ENCODE peak calls at places on chromosome 15, in four cellular contexts. One of them, this sample, is unnamed.

GRCh38 chr15:99174989-99175388 is 70.1 kb downstream of the SYNM start:
- DNase-seq in K562: no peak
- DNase-seq in H1: no peak
- DNase-seq in SK-N-SH: no peak
- DNase-seq in this sample: no peak

GRCh38 chr15:51203797-51204196 is 109.1 kb upstream of the TNFAIP8L3 start:
- DNase-seq in K562: no peak
- DNase-seq in H1: no peak
- DNase-seq in SK-N-SH: no peak
- DNase-seq in this sample: no peak

GRCh38 chr15:64883997-64884511 is 27.6 kb upstream of the ANKDD1A start:
- DNase-seq in SK-N-SH: peak
- DNase-seq in H1: no peak
- DNase-seq in K562: no peak
- DNase-seq in this sample: no peak

GRCh38 chr15:85622432-85622831 is 172.3 kb downstream of the KLHL25 start:
- DNase-seq in K562: no peak
- DNase-seq in SK-N-SH: no peak
- DNase-seq in H1: no peak
- DNase-seq in this sample: no peak

GRCh38 chr15:51192560-51193280 is 98.0 kb upstream of the TNFAIP8L3 start:
- DNase-seq in H1: peak
- DNase-seq in K562: peak
- DNase-seq in SK-N-SH: peak
- DNase-seq in this sample: peak

GRCh38 chr15:66071621-66072295 is 181.8 kb downstream of the MEGF11 start:
- DNase-seq in H1: no peak
- DNase-seq in SK-N-SH: no peak
- DNase-seq in K562: no peak
- DNase-seq in this sample: no peak

GRCh38 chr15:69957175-69957574 is 140.5 kb downstream of the TLE3 start:
- DNase-seq in H1: no peak
- DNase-seq in SK-N-SH: no peak
- DNase-seq in K562: no peak
- DNase-seq in this sample: no peak

GRCh38 chr15:64110945-64111678 is 15.3 kb downstream of the SNX1 start:
- DNase-seq in H1: no peak
- DNase-seq in K562: no peak
- DNase-seq in SK-N-SH: no peak
- DNase-seq in this sample: no peak

GRCh38 chr15:35719964-35720507 is 174.1 kb upstream of the DPH6 start:
- DNase-seq in H1: no peak
- DNase-seq in K562: no peak
- DNase-seq in SK-N-SH: no peak
- DNase-seq in this sample: no peak

GRCh38 chr15:70259030-70259424 is 161.3 kb upstream of the TLE3 start:
- DNase-seq in SK-N-SH: no peak
- DNase-seq in K562: peak
- DNase-seq in H1: no peak
- DNase-seq in this sample: no peak

GRCh38 chr15:62757535-62757934 is 285.0 kb upstream of the TPM1 start:
- DNase-seq in K562: no peak
- DNase-seq in H1: no peak
- DNase-seq in SK-N-SH: peak
- DNase-seq in this sample: no peak

GRCh38 chr15:27509014-27509413 is 538.0 kb downstream of the GABRG3 start:
- DNase-seq in SK-N-SH: no peak
- DNase-seq in K562: no peak
- DNase-seq in H1: no peak
- DNase-seq in this sample: no peak

GRCh38 chr15:56814429-56814828 is 81.1 kb upstream of the ZNF280D start:
- DNase-seq in SK-N-SH: no peak
- DNase-seq in K562: no peak
- DNase-seq in H1: no peak
- DNase-seq in this sample: no peak

GRCh38 chr15:88430051-88430450 is 37.1 kb downstream of the MRPL46 start:
- DNase-seq in K562: no peak
- DNase-seq in SK-N-SH: no peak
- DNase-seq in H1: no peak
- DNase-seq in this sample: no peak

GRCh38 chr15:68285243-68285980 is 7.9 kb downstream of the FEM1B start:
- DNase-seq in H1: no peak
- DNase-seq in K562: no peak
- DNase-seq in SK-N-SH: no peak
- DNase-seq in this sample: peak

GRCh38 chr15:89814112-89814742 is 425 bp downstream of the ANPEP start:
- DNase-seq in SK-N-SH: peak
- DNase-seq in H1: no peak
- DNase-seq in K562: no peak
- DNase-seq in this sample: no peak

GRCh38 chr15:91652610-91653207 is 200.8 kb upstream of the SLCO3A1 start:
- DNase-seq in K562: no peak
- DNase-seq in H1: no peak
- DNase-seq in SK-N-SH: peak
- DNase-seq in this sample: no peak

GRCh38 chr15:27601239-27601942 is 497.7 kb downstream of the OCA2 start:
- DNase-seq in SK-N-SH: no peak
- DNase-seq in H1: no peak
- DNase-seq in K562: no peak
- DNase-seq in this sample: no peak

GRCh38 chr15:33310481-33311311 is at the start of gene RYR3:
- DNase-seq in K562: no peak
- DNase-seq in SK-N-SH: peak
- DNase-seq in H1: peak
- DNase-seq in this sample: peak
- TF ChIP-seq TEAD4 in K562: no peak
- TF ChIP-seq TEAD4 in SK-N-SH: no peak
- TF ChIP-seq TEAD4 in H1: no peak
- TF ChIP-seq TEAD4 in this sample: no peak

GRCh38 chr15:82047493-82048446 is 2.0 kb upstream of the MEX3B start:
- DNase-seq in SK-N-SH: no peak
- DNase-seq in K562: no peak
- DNase-seq in H1: no peak
- DNase-seq in this sample: peak
- TF ChIP-seq CTCF in SK-N-SH: no peak
- TF ChIP-seq CTCF in K562: no peak
- TF ChIP-seq CTCF in H1: no peak
- TF ChIP-seq CTCF in this sample: peak

DNA sequence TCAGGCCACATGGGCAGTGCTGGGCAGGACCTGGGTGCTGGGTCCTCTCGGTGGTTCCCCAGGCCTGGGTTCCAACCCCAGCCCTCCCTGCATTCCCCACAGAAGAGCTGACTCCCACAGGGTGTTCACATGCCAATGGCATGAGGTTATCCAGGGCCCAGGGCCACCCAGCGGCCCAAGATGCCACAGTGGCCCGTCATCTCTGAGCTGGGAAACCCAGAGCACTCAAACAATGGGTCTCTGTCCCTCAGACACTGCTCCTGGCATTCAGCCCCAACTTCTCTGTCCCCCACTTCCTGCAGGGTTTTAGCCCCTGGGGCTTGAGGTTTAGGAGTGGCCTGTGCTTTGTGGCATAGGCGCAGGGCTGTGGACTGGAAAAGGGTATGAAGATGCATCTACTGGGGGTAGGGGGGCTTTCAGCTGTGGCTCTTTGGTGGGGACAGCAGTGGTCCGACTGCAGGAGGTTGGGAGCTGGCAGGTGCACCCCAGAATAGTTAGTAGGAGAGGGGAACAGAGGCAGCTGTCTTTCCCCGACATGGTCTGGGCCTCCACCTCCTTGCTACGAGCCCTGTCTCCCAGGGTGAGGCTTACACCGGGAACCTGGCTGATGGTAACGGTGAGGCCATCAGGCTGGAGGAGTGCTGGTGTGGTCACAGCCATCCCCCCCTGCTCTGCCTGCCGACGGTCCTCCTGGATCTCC is 1.7 kb downstream of the CCDC9B start:
- DNase-seq in K562: no peak
- DNase-seq in H1: no peak
- DNase-seq in SK-N-SH: no peak
- DNase-seq in this sample: no peak
- TF ChIP-seq TEAD4 in K562: no peak
- TF ChIP-seq TEAD4 in H1: no peak
- TF ChIP-seq TEAD4 in SK-N-SH: peak
- TF ChIP-seq TEAD4 in this sample: no peak

GRCh38 chr15:38651328-38652038 is 86.9 kb upstream of the RASGRP1 start:
- DNase-seq in K562: no peak
- DNase-seq in H1: no peak
- DNase-seq in SK-N-SH: no peak
- DNase-seq in this sample: no peak

GRCh38 chr15:38652183-38652794 is 87.7 kb upstream of the RASGRP1 start:
- DNase-seq in H1: no peak
- DNase-seq in K562: no peak
- DNase-seq in SK-N-SH: no peak
- DNase-seq in this sample: no peak

GRCh38 chr15:38650936-38651327 is 86.3 kb upstream of the RASGRP1 start:
- DNase-seq in H1: no peak
- DNase-seq in K562: no peak
- DNase-seq in SK-N-SH: no peak
- DNase-seq in this sample: no peak

GRCh38 chr15:38650384-38650783 is 85.8 kb upstream of the RASGRP1 start:
- DNase-seq in H1: no peak
- DNase-seq in K562: no peak
- DNase-seq in SK-N-SH: no peak
- DNase-seq in this sample: no peak

DNA sequence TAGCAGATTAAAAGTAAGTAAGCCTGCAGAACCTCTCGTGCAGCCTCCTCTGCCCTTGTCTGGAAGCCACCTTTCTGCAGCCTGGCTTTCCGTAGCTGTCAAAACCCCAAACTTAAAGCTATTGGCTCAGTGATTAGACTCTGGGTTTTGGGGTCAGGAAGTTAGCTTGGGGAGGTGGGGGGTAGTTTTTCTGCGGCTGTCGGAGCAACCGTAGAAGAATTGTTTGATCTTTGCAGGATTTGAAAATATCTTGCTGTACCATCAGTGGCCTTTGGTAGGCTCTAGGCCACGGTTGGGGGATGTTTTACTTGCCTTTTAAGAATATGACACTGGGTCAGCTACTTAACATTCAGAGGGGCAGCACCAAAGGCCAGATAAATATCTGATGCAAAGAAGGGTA is 88.4 kb upstream of the RASGRP1 start:
- DNase-seq in H1: no peak
- DNase-seq in SK-N-SH: no peak
- DNase-seq in K562: no peak
- DNase-seq in this sample: no peak
- TF ChIP-seq CTCF in H1: no peak
- TF ChIP-seq CTCF in SK-N-SH: no peak
- TF ChIP-seq CTCF in K562: no peak
- TF ChIP-seq CTCF in this sample: no peak

DNA sequence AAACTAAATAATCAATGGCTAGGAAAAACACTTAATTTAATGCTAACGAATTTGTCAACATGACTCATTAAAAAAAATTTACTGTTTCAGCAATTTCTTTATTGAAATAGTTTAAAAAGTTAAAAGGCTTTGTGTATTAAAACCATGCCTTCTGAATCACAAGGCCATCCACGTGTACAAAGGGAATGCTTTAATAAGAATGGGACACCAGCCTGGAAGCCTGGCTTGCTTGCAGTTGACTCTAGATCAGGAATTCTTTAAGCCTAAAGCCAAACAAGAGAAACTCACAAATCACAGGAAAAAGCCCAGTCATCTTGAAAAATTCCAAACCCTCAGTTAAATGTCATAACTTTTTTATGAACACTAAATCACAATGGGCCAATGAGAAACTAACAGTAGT is 137.6 kb downstream of the PEAK1 start:
- DNase-seq in H1: no peak
- DNase-seq in K562: no peak
- DNase-seq in SK-N-SH: no peak
- DNase-seq in this sample: no peak
- TF ChIP-seq TEAD4 in H1: no peak
- TF ChIP-seq TEAD4 in K562: no peak
- TF ChIP-seq TEAD4 in SK-N-SH: peak
- TF ChIP-seq TEAD4 in this sample: no peak

GRCh38 chr15:34147371-34148140 is 45.7 kb downstream of the PGBD4 start:
- DNase-seq in H1: no peak
- DNase-seq in SK-N-SH: no peak
- DNase-seq in K562: no peak
- DNase-seq in this sample: no peak
- TF ChIP-seq CTCF in H1: no peak
- TF ChIP-seq CTCF in SK-N-SH: no peak
- TF ChIP-seq CTCF in K562: no peak
- TF ChIP-seq CTCF in this sample: no peak

GRCh38 chr15:22265056-22265945 is 185.0 kb downstream of the OR4M2 start:
- DNase-seq in H1: no peak
- DNase-seq in K562: no peak
- DNase-seq in SK-N-SH: no peak
- DNase-seq in this sample: no peak
- TF ChIP-seq TEAD4 in H1: no peak
- TF ChIP-seq TEAD4 in K562: no peak
- TF ChIP-seq TEAD4 in SK-N-SH: no peak
- TF ChIP-seq TEAD4 in this sample: no peak

GRCh38 chr15:29103825-29104565 is 165.6 kb downstream of the NSMCE3 start:
- DNase-seq in SK-N-SH: no peak
- DNase-seq in H1: peak
- DNase-seq in K562: no peak
- DNase-seq in this sample: peak
- TF ChIP-seq CTCF in SK-N-SH: no peak
- TF ChIP-seq CTCF in H1: no peak
- TF ChIP-seq CTCF in K562: no peak
- TF ChIP-seq CTCF in this sample: peak

GRCh38 chr15:55743615-55743978 is 645 bp upstream of the PRTG start:
- DNase-seq in SK-N-SH: no peak
- DNase-seq in K562: no peak
- DNase-seq in H1: no peak
- DNase-seq in this sample: no peak
- TF ChIP-seq TEAD4 in SK-N-SH: no peak
- TF ChIP-seq TEAD4 in K562: no peak
- TF ChIP-seq TEAD4 in H1: no peak
- TF ChIP-seq TEAD4 in this sample: no peak

GRCh38 chr15:72201346-72202029 is 3.9 kb upstream of the GRAMD2A start:
- DNase-seq in SK-N-SH: no peak
- DNase-seq in H1: no peak
- DNase-seq in K562: no peak
- DNase-seq in this sample: no peak
- TF ChIP-seq CTCF in SK-N-SH: no peak
- TF ChIP-seq CTCF in H1: no peak
- TF ChIP-seq CTCF in K562: no peak
- TF ChIP-seq CTCF in this sample: no peak